ENCODE peak calls at places on chromosomes 11 and 22, in ten cellular contexts. V, N, K, S, D, T, C, G, M and X are unnamed samples. For H3K4me1, the result is how much of the 10 kb centered on the place peaks cover.

GRCh38 chr11:118621071-118621815 is 13.8 kb downstream of the PHLDB1 start:
- DNase-seq in C (peak), G (no peak), K (peak), V (peak), T (peak), N (no peak), D (peak), S (peak), M (peak), X (peak)

GRCh38 chr11:85132839-85133238 is 494.3 kb downstream of the DLG2 start:
- DNase-seq in S (no peak), K (peak), T (no peak), N (peak), C (peak), D (peak), G (no peak), M (no peak), V (peak), X (peak)

GRCh38 chr11:1825039-1825740 is 9.6 kb upstream of the SYT8 start:
- DNase-seq in V (peak), C (no peak), T (peak), K (peak), S (peak), D (peak), G (peak), M (no peak), N (peak), X (peak)

GRCh38 chr11:93766504-93766903 is 17.6 kb upstream of the MED17 start:
- DNase-seq in K (no peak), M (no peak), T (no peak), S (no peak), V (no peak), N (no peak), G (no peak), C (no peak), D (no peak), X (no peak)

GRCh38 chr11:86717817-86718501 is 45.5 kb upstream of the ME3 start:
- DNase-seq in S (no peak), D (no peak), N (no peak), M (no peak), C (no peak), K (no peak), T (no peak), V (no peak), G (no peak), X (no peak)

GRCh38 chr22:41445171-41446056 is 1.2 kb downstream of the TOB2 start:
- DNase-seq in C (no peak), S (peak), N (peak), G (peak), K (peak), M (peak), D (peak), T (no peak), V (peak), X (peak)

GRCh38 chr11:8361206-8361605 is 97.5 kb upstream of the LMO1 start:
- DNase-seq in T (no peak), K (no peak), V (no peak), G (no peak), M (no peak), C (no peak), D (no peak), S (no peak), N (no peak), X (no peak)

GRCh38 chr11:121520243-121521144 is 67.7 kb upstream of the SORL1-AS1 start:
- DNase-seq in V (no peak), G (no peak), C (peak), N (no peak), M (peak), K (no peak), T (no peak), S (peak), D (no peak), X (no peak)

GRCh38 chr22:21759133-21759532 is 23.5 kb upstream of the YPEL1 start:
- DNase-seq in N (no peak), K (no peak), C (no peak), M (no peak), V (no peak), G (no peak), T (no peak), D (no peak), S (no peak), X (no peak)

GRCh38 chr22:28394711-28395110 is 284.9 kb downstream of the TTC28 start:
- DNase-seq in G (no peak), K (no peak), T (no peak), V (no peak), C (peak), N (no peak), M (no peak), D (no peak), S (no peak), X (no peak)

DNA sequence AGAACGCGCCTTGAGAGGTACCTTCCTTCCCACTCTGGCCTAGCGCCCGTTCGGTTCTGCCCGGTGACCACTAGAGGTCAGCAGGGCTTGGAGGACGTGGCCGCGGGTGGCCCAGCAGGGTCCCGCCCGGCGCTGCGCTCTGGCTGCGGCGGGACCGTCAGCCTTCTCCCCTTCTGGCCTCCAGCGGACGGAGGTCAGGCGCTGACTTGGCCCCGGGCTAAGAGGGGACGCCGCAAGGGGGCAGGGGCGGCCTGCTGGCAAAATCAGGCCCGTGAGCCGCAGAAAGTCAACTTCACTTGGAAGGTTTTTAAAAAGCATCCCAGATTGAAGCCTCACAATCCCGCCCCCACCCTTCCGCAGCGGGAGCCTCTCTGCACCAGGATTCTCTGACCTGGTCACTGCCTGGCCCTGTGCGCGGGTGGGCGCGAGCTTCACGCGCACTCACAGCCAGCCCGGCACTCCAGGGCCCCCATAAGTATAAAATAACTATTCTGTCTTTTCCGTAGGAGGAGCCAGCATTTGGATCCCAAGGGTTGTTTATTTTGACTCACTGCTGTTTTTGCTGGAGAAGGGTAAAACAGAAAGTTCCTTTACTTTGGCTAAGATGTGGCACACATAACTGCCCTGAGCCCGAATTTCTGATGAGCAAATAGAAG is 23.2 kb upstream of the ZBTB16 start:
- DNase-seq in G (peak), N (peak), M (peak), T (peak), D (peak), S (peak), V (peak), K (peak), C (peak), X (peak)
- H3K4me2 ChIP-seq in G (no peak), N (no peak), M (peak), T (peak), D (peak), S (peak), V (peak), K (peak), C (peak), X (peak)

GRCh38 chr11:69172674-69173073 is 16.9 kb downstream of the SMIM38 start:
- DNase-seq in G (peak), S (no peak), N (no peak), C (peak), T (no peak), M (peak), K (no peak), V (no peak), D (peak), X (no peak)
- H2AFZ ChIP-seq in G (peak), S (no peak), N (no peak), C (peak), T (no peak), M (peak), K (no peak), V (peak), D (peak), X (no peak)

GRCh38 chr22:25119609-25120008 is 80.0 kb upstream of the CRYBB3 start:
- DNase-seq in D (no peak), K (no peak), M (no peak), V (no peak), T (no peak), N (no peak), S (no peak), C (no peak), G (no peak), X (no peak)
- H3K4me1 ChIP-seq in D (under half), K (under half), M (under half), V (under half), T (half or more), N (under half), S (under half), C (under half), G (under half), X (under half)

DNA sequence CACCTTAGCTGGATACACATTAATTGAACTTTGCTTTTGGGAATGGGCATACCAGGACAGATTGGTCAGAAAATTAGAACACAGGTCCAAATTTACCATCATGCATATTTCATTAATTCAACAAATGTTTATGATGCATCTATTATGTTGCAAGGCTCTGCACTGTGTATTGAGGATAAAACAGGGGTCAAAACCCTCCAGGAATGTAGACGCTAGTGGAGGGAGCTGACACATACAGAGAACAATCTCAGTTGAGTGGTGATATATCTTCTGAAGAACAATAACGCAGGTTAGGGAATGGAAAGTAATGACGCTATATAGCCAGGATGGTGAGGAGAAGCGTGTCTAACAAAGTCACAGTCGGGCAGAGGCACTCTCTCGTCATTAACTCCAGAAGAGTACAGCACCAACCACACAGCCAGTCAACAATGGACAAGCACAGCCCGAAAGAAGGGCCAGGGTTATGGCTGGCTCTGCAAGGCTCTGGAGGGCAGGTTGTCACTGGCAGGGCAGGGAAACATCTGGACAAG is 3.8 kb downstream of the FLI1 start:
- DNase-seq in N (no peak), K (no peak), V (no peak), T (no peak), S (no peak), C (no peak), M (no peak), D (no peak), G (no peak), X (no peak)
- H3K4me2 ChIP-seq in N (no peak), K (no peak), V (no peak), T (no peak), S (no peak), C (no peak), M (no peak), D (no peak), G (peak), X (no peak)

GRCh38 chr22:32426881-32427280 is 14.8 kb upstream of the RTCB start:
- DNase-seq in T (no peak), C (no peak), V (no peak), M (no peak), K (no peak), D (no peak), S (no peak), N (no peak), G (no peak), X (no peak)
- H2AFZ ChIP-seq in T (no peak), C (no peak), V (no peak), M (no peak), K (no peak), D (no peak), S (no peak), N (no peak), G (no peak), X (no peak)